ENCODE peak calls at places on chromosomes 7 and 10, in six cellular contexts. B, J, H, X, S and U are unnamed samples.

GRCh38 chr7:81211617-81212016 is 292.8 kb upstream of the SEMA3C start:
- DNase-seq in J (no peak), H (peak), X (peak), B (peak), S (no peak), U (no peak)

GRCh38 chr10:4733843-4734224 is 92.2 kb upstream of the AKR1E2 start:
- DNase-seq in S (no peak), J (no peak), H (no peak), X (no peak), B (no peak), U (no peak)

GRCh38 chr7:11261470-11261869 is 287.8 kb downstream of the PHF14 start:
- DNase-seq in J (no peak), S (no peak), X (no peak), B (no peak), H (peak), U (no peak)

GRCh38 chr10:75406158-75407065 is 4.8 kb upstream of the ZNF503 start:
- DNase-seq in S (peak), H (no peak), B (no peak), J (peak), X (peak), U (no peak)

GRCh38 chr10:114623661-114624294 is 34.3 kb downstream of the ABLIM1 start:
- DNase-seq in B (peak), S (no peak), X (peak), H (peak), J (no peak), U (peak)

GRCh38 chr7:47678641-47679380 is 96.9 kb upstream of the TNS3 start:
- DNase-seq in J (no peak), H (no peak), B (no peak), X (no peak), S (no peak), U (no peak)

GRCh38 chr10:75181073-75181472 is 29.5 kb upstream of the VDAC2 start:
- DNase-seq in B (peak), J (no peak), X (no peak), S (no peak), H (no peak), U (peak)

GRCh38 chr10:13984647-13985155 is 346.0 kb downstream of the FRMD4A start:
- DNase-seq in S (no peak), X (no peak), B (peak), H (peak), J (no peak), U (peak)

GRCh38 chr7:33671521-33672262 is 233.6 kb upstream of the BMPER start:
- DNase-seq in S (no peak), X (no peak), H (no peak), J (no peak), B (no peak), U (no peak)

GRCh38 chr7:51060536-51060935 is 256.1 kb downstream of the COBL start:
- DNase-seq in S (no peak), H (no peak), X (peak), J (no peak), B (no peak), U (peak)

GRCh38 chr7:158111906-158112570 is 475.6 kb downstream of the PTPRN2 start:
- DNase-seq in H (no peak), J (no peak), S (peak), B (no peak), X (no peak), U (no peak)

GRCh38 chr7:260441-261281 is 29.3 kb upstream of the FOXL3 start:
- DNase-seq in H (no peak), S (no peak), B (no peak), J (no peak), X (no peak), U (no peak)
- H3K4me3 ChIP-seq in H (no peak), S (no peak), B (no peak), J (no peak), X (no peak), U (no peak)

GRCh38 chr10:113605207-113605606 is 52.4 kb downstream of the HABP2 start:
- DNase-seq in B (no peak), X (no peak), H (no peak), J (no peak), S (no peak), U (no peak)
- H3K4me2 ChIP-seq in B (no peak), X (no peak), H (no peak), J (no peak), S (no peak), U (no peak)

GRCh38 chr7:75639071-75639892 is 99.5 kb downstream of the HIP1 start:
- DNase-seq in J (peak), B (peak), S (peak), X (peak), H (peak), U (no peak)
- H3K4ac ChIP-seq in J (peak), B (peak), S (peak), X (peak), H (no peak), U (peak)

GRCh38 chr7:117130262-117130661 is 177.0 kb downstream of the ST7 start:
- DNase-seq in J (no peak), H (no peak), S (no peak), B (no peak), X (no peak), U (no peak)

GRCh38 chr7:117135553-117135891 is 182.2 kb downstream of the ST7 start:
- DNase-seq in H (no peak), S (no peak), X (no peak), B (no peak), J (no peak), U (no peak)

GRCh38 chr7:117134885-117135552 is 181.7 kb downstream of the ST7 start:
- DNase-seq in H (peak), S (no peak), J (no peak), X (no peak), B (peak), U (no peak)

GRCh38 chr7:117132385-117133120 is 179.3 kb downstream of the ST7 start:
- DNase-seq in H (peak), S (no peak), B (peak), X (no peak), J (no peak), U (peak)

GRCh38 chr7:117133125-117133524 is 179.8 kb downstream of the ST7 start:
- DNase-seq in B (no peak), X (no peak), S (no peak), J (no peak), H (no peak), U (no peak)
- H3K4me3 ChIP-seq in B (no peak), X (no peak), S (no peak), J (no peak), H (no peak), U (no peak)

GRCh38 chr7:4808565-4808964 is 33.1 kb downstream of the AP5Z1 start:
- DNase-seq in J (no peak), X (no peak), H (no peak), S (no peak), B (no peak), U (no peak)

GRCh38 chr7:4805110-4805978 is 29.9 kb downstream of the AP5Z1 start:
- DNase-seq in X (no peak), J (no peak), B (no peak), S (no peak), H (no peak), U (peak)

GRCh38 chr7:4807708-4808420 is 32.4 kb downstream of the AP5Z1 start:
- DNase-seq in X (peak), S (no peak), B (no peak), H (no peak), J (no peak), U (no peak)

GRCh38 chr7:4805979-4806290 is 30.5 kb downstream of the AP5Z1 start:
- DNase-seq in J (no peak), B (no peak), H (no peak), S (no peak), X (no peak), U (no peak)

DNA sequence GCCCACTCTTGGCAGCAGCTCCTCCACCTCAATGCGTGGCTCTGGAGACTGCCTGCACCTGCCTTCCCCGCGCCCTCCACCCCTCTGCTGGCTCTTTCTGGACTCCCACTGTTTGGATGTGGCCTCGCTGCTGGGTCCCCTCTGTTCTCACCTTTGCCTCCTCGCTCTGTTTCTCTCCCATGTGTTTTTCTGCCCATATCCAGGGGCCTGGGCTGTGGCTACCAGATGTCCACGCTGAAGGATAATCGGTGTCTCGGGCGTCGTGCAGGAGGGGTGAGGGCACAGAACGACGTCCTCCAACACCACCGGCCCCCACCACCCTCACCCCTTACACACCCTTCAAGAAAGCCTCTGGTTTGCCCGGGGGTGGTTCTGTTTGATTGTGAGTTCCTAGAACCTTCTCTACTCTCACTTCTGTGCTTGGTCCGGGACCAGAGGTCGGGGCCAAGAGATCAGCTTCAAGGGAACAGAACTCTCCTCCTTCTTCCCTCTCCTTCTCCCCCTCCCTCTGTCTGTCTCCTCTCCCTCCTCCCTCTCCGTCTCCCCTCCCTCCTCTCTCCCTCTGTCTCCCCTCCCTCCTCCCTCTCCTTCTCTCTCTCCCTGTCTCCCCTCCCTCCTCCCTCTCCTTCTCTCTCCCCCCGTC is 31.7 kb downstream of the AP5Z1 start:
- DNase-seq in X (no peak), J (no peak), H (no peak), S (no peak), B (no peak), U (no peak)
- H3K4me2 ChIP-seq in X (no peak), J (no peak), H (no peak), S (no peak), B (no peak), U (no peak)

DNA sequence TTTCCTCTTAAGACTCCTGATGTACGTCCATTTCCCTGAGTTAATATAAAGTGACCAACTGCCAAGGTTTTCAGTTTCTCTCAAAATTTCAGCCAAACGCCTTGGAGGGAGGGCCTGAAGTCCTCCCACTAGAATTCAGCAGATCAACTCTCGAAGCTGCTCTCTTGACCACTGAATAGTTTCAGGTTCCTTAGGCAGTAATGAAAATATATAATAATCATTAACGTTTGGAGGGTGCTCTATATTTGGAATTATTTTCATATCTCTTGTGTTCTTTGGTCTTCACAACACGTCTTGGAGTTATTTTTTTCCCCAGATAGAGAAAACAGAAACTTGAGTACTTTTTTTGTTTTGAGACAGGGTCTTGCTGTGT is 123.6 kb upstream of the SFMBT2 start:
- DNase-seq in B (no peak), J (no peak), S (no peak), H (no peak), X (no peak), U (no peak)
- H3K4ac ChIP-seq in B (no peak), J (no peak), S (no peak), H (no peak), X (peak), U (no peak)

GRCh38 chr7:18573410-18574234 is 78.1 kb downstream of the HDAC9 start:
- DNase-seq in B (no peak), J (no peak), S (no peak), X (no peak), H (no peak), U (no peak)
- H3K4me3 ChIP-seq in B (no peak), J (no peak), S (no peak), X (no peak), H (no peak), U (no peak)